ENCODE peak calls at places on chromosomes 2 and 18, in four cellular contexts. One of them, this sample, is unnamed.

GRCh38 chr2:175729049-175729706 is 272.9 kb downstream of the LNPK start:
- DNase-seq in GM23338: no peak
- DNase-seq in activated naive CD4-positive, alpha-beta T cell treated with anti-CD3 and anti-CD28 coated beads, Interleukin-2, amount 50 U/mL, for 16 hours: no peak
- DNase-seq in stimulated activated CD8-positive, alpha-beta memory T cell treated with anti-CD3 and anti-CD28 coated beads, Interleukin-7, amount 100 ng/mL, for 4 hours: no peak
- DNase-seq in this sample: no peak

GRCh38 chr2:5453648-5454390 is 238.4 kb upstream of the SOX11 start:
- DNase-seq in GM23338: no peak
- DNase-seq in activated naive CD4-positive, alpha-beta T cell treated with anti-CD3 and anti-CD28 coated beads, Interleukin-2, amount 50 U/mL, for 16 hours: no peak
- DNase-seq in stimulated activated CD8-positive, alpha-beta memory T cell treated with anti-CD3 and anti-CD28 coated beads, Interleukin-7, amount 100 ng/mL, for 4 hours: no peak
- DNase-seq in this sample: no peak

GRCh38 chr2:238119756-238120462 is 18.6 kb upstream of the KLHL30 start:
- DNase-seq in GM23338: no peak
- DNase-seq in activated naive CD4-positive, alpha-beta T cell treated with anti-CD3 and anti-CD28 coated beads, Interleukin-2, amount 50 U/mL, for 16 hours: no peak
- DNase-seq in stimulated activated CD8-positive, alpha-beta memory T cell treated with anti-CD3 and anti-CD28 coated beads, Interleukin-7, amount 100 ng/mL, for 4 hours: no peak
- DNase-seq in this sample: peak

GRCh38 chr18:13703899-13704298 is 22.5 kb downstream of the FAM210A start:
- DNase-seq in GM23338: peak
- DNase-seq in activated naive CD4-positive, alpha-beta T cell treated with anti-CD3 and anti-CD28 coated beads, Interleukin-2, amount 50 U/mL, for 16 hours: no peak
- DNase-seq in stimulated activated CD8-positive, alpha-beta memory T cell treated with anti-CD3 and anti-CD28 coated beads, Interleukin-7, amount 100 ng/mL, for 4 hours: no peak
- DNase-seq in this sample: no peak

GRCh38 chr2:37029758-37030157 is 54.4 kb downstream of the HEATR5B start:
- DNase-seq in GM23338: no peak
- DNase-seq in activated naive CD4-positive, alpha-beta T cell treated with anti-CD3 and anti-CD28 coated beads, Interleukin-2, amount 50 U/mL, for 16 hours: no peak
- DNase-seq in stimulated activated CD8-positive, alpha-beta memory T cell treated with anti-CD3 and anti-CD28 coated beads, Interleukin-7, amount 100 ng/mL, for 4 hours: no peak
- DNase-seq in this sample: no peak

GRCh38 chr2:207630491-207630890 is 5.3 kb upstream of the METTL21A start:
- DNase-seq in GM23338: no peak
- DNase-seq in activated naive CD4-positive, alpha-beta T cell treated with anti-CD3 and anti-CD28 coated beads, Interleukin-2, amount 50 U/mL, for 16 hours: no peak
- DNase-seq in stimulated activated CD8-positive, alpha-beta memory T cell treated with anti-CD3 and anti-CD28 coated beads, Interleukin-7, amount 100 ng/mL, for 4 hours: no peak
- DNase-seq in this sample: no peak

GRCh38 chr2:237686659-237687136 is 59.3 kb downstream of the LRRFIP1 start:
- DNase-seq in GM23338: peak
- DNase-seq in activated naive CD4-positive, alpha-beta T cell treated with anti-CD3 and anti-CD28 coated beads, Interleukin-2, amount 50 U/mL, for 16 hours: no peak
- DNase-seq in stimulated activated CD8-positive, alpha-beta memory T cell treated with anti-CD3 and anti-CD28 coated beads, Interleukin-7, amount 100 ng/mL, for 4 hours: no peak
- DNase-seq in this sample: peak

GRCh38 chr2:42984617-42985016 is 192.2 kb upstream of the HAAO start:
- DNase-seq in GM23338: no peak
- DNase-seq in activated naive CD4-positive, alpha-beta T cell treated with anti-CD3 and anti-CD28 coated beads, Interleukin-2, amount 50 U/mL, for 16 hours: no peak
- DNase-seq in stimulated activated CD8-positive, alpha-beta memory T cell treated with anti-CD3 and anti-CD28 coated beads, Interleukin-7, amount 100 ng/mL, for 4 hours: no peak
- DNase-seq in this sample: no peak

GRCh38 chr2:55936351-55936750 is 12.8 kb upstream of the EFEMP1 start:
- DNase-seq in GM23338: no peak
- DNase-seq in activated naive CD4-positive, alpha-beta T cell treated with anti-CD3 and anti-CD28 coated beads, Interleukin-2, amount 50 U/mL, for 16 hours: no peak
- DNase-seq in stimulated activated CD8-positive, alpha-beta memory T cell treated with anti-CD3 and anti-CD28 coated beads, Interleukin-7, amount 100 ng/mL, for 4 hours: no peak
- DNase-seq in this sample: no peak

GRCh38 chr2:220191031-220191430 is 563.6 kb downstream of the SLC4A3 start:
- DNase-seq in GM23338: no peak
- DNase-seq in activated naive CD4-positive, alpha-beta T cell treated with anti-CD3 and anti-CD28 coated beads, Interleukin-2, amount 50 U/mL, for 16 hours: no peak
- DNase-seq in stimulated activated CD8-positive, alpha-beta memory T cell treated with anti-CD3 and anti-CD28 coated beads, Interleukin-7, amount 100 ng/mL, for 4 hours: no peak
- DNase-seq in this sample: no peak

GRCh38 chr18:36499938-36500337 is 202.4 kb downstream of the FHOD3 start:
- DNase-seq in GM23338: no peak
- DNase-seq in activated naive CD4-positive, alpha-beta T cell treated with anti-CD3 and anti-CD28 coated beads, Interleukin-2, amount 50 U/mL, for 16 hours: no peak
- DNase-seq in stimulated activated CD8-positive, alpha-beta memory T cell treated with anti-CD3 and anti-CD28 coated beads, Interleukin-7, amount 100 ng/mL, for 4 hours: no peak
- DNase-seq in this sample: no peak

GRCh38 chr18:22734812-22735627 is 198.1 kb upstream of the RBBP8 start:
- DNase-seq in GM23338: no peak
- DNase-seq in activated naive CD4-positive, alpha-beta T cell treated with anti-CD3 and anti-CD28 coated beads, Interleukin-2, amount 50 U/mL, for 16 hours: no peak
- DNase-seq in stimulated activated CD8-positive, alpha-beta memory T cell treated with anti-CD3 and anti-CD28 coated beads, Interleukin-7, amount 100 ng/mL, for 4 hours: no peak
- DNase-seq in this sample: no peak

GRCh38 chr2:223041527-223042109 is 10.4 kb upstream of the KCNE4 start:
- DNase-seq in GM23338: no peak
- DNase-seq in activated naive CD4-positive, alpha-beta T cell treated with anti-CD3 and anti-CD28 coated beads, Interleukin-2, amount 50 U/mL, for 16 hours: no peak
- DNase-seq in stimulated activated CD8-positive, alpha-beta memory T cell treated with anti-CD3 and anti-CD28 coated beads, Interleukin-7, amount 100 ng/mL, for 4 hours: no peak
- DNase-seq in this sample: peak

GRCh38 chr2:44937688-44938240 is 3.7 kb upstream of the SIX3 start:
- DNase-seq in GM23338: peak
- DNase-seq in activated naive CD4-positive, alpha-beta T cell treated with anti-CD3 and anti-CD28 coated beads, Interleukin-2, amount 50 U/mL, for 16 hours: no peak
- DNase-seq in stimulated activated CD8-positive, alpha-beta memory T cell treated with anti-CD3 and anti-CD28 coated beads, Interleukin-7, amount 100 ng/mL, for 4 hours: no peak
- DNase-seq in this sample: peak

GRCh38 chr2:124658373-124658772 is 633.3 kb downstream of the CNTNAP5 start:
- DNase-seq in GM23338: no peak
- DNase-seq in activated naive CD4-positive, alpha-beta T cell treated with anti-CD3 and anti-CD28 coated beads, Interleukin-2, amount 50 U/mL, for 16 hours: no peak
- DNase-seq in stimulated activated CD8-positive, alpha-beta memory T cell treated with anti-CD3 and anti-CD28 coated beads, Interleukin-7, amount 100 ng/mL, for 4 hours: no peak
- DNase-seq in this sample: no peak